ENCODE peak calls at places on chromosome 7, in seven cellular contexts. One of them, this sample, is unnamed.

GRCh38 chr7:10412426-10413019 is 561.1 kb upstream of the PHF14 start:
- DNase-seq in pancreas: peak
- DNase-seq in heart right ventricle: no peak
- DNase-seq in EH: peak
- DNase-seq in nephron progenitor cell: peak
- DNase-seq in occipital lobe: no peak
- DNase-seq in H54: peak
- DNase-seq in this sample: peak

GRCh38 chr7:19117081-19117869 is at the start of gene TWIST1:
- DNase-seq in pancreas: no peak
- DNase-seq in heart right ventricle: peak
- DNase-seq in EH: peak
- DNase-seq in nephron progenitor cell: peak
- DNase-seq in occipital lobe: no peak
- DNase-seq in H54: peak
- DNase-seq in this sample: peak

GRCh38 chr7:159008055-159008405 is 136.6 kb downstream of the VIPR2 start:
- DNase-seq in pancreas: no peak
- DNase-seq in heart right ventricle: no peak
- DNase-seq in EH: no peak
- DNase-seq in nephron progenitor cell: no peak
- DNase-seq in occipital lobe: no peak
- DNase-seq in H54: no peak
- DNase-seq in this sample: peak

GRCh38 chr7:94100723-94101345 is 96.7 kb upstream of the BET1 start:
- DNase-seq in pancreas: no peak
- DNase-seq in heart right ventricle: no peak
- DNase-seq in EH: no peak
- DNase-seq in nephron progenitor cell: no peak
- DNase-seq in occipital lobe: no peak
- DNase-seq in H54: no peak
- DNase-seq in this sample: no peak

GRCh38 chr7:49564379-49564714 is 209.1 kb upstream of the VWC2 start:
- DNase-seq in pancreas: no peak
- DNase-seq in heart right ventricle: no peak
- DNase-seq in EH: no peak
- DNase-seq in nephron progenitor cell: no peak
- DNase-seq in occipital lobe: no peak
- DNase-seq in H54: no peak
- DNase-seq in this sample: no peak

GRCh38 chr7:149872419-149873073 is 1.2 kb upstream of the ATP6V0E2 start:
- DNase-seq in pancreas: peak
- DNase-seq in heart right ventricle: peak
- DNase-seq in EH: peak
- DNase-seq in nephron progenitor cell: peak
- DNase-seq in occipital lobe: peak
- DNase-seq in H54: peak
- DNase-seq in this sample: peak

GRCh38 chr7:25852249-25852994 is 299.6 kb upstream of the NFE2L3 start:
- DNase-seq in pancreas: no peak
- DNase-seq in heart right ventricle: peak
- DNase-seq in EH: no peak
- DNase-seq in nephron progenitor cell: peak
- DNase-seq in occipital lobe: no peak
- DNase-seq in H54: no peak
- DNase-seq in this sample: no peak

GRCh38 chr7:5591547-5591899 is 167.9 kb upstream of the TNRC18 start:
- DNase-seq in pancreas: peak
- DNase-seq in heart right ventricle: no peak
- DNase-seq in EH: peak
- DNase-seq in nephron progenitor cell: peak
- DNase-seq in occipital lobe: no peak
- DNase-seq in H54: peak
- DNase-seq in this sample: peak

GRCh38 chr7:134892002-134892693 is 94.2 kb upstream of the AGBL3 start:
- DNase-seq in pancreas: no peak
- DNase-seq in heart right ventricle: no peak
- DNase-seq in EH: no peak
- DNase-seq in nephron progenitor cell: no peak
- DNase-seq in occipital lobe: no peak
- DNase-seq in H54: no peak
- DNase-seq in this sample: peak

GRCh38 chr7:112204072-112204775 is 2.0 kb downstream of the DOCK4 start:
- DNase-seq in pancreas: no peak
- DNase-seq in heart right ventricle: no peak
- DNase-seq in EH: peak
- DNase-seq in nephron progenitor cell: peak
- DNase-seq in occipital lobe: peak
- DNase-seq in H54: peak
- DNase-seq in this sample: peak

GRCh38 chr7:2883101-2883500 is 39.0 kb upstream of the GNA12 start:
- DNase-seq in pancreas: no peak
- DNase-seq in heart right ventricle: no peak
- DNase-seq in EH: no peak
- DNase-seq in nephron progenitor cell: no peak
- DNase-seq in occipital lobe: no peak
- DNase-seq in H54: no peak
- DNase-seq in this sample: no peak

GRCh38 chr7:29843106-29843505 is 36.8 kb downstream of the WIPF3 start:
- DNase-seq in pancreas: no peak
- DNase-seq in heart right ventricle: no peak
- DNase-seq in EH: no peak
- DNase-seq in nephron progenitor cell: no peak
- DNase-seq in occipital lobe: no peak
- DNase-seq in H54: no peak
- DNase-seq in this sample: no peak

GRCh38 chr7:157466473-157467261 is 129.9 kb downstream of the DNAJB6 start:
- DNase-seq in pancreas: no peak
- DNase-seq in heart right ventricle: no peak
- DNase-seq in EH: no peak
- DNase-seq in nephron progenitor cell: no peak
- DNase-seq in occipital lobe: no peak
- DNase-seq in H54: no peak
- DNase-seq in this sample: no peak

GRCh38 chr7:75879771-75880184 is 944 bp downstream of the RHBDD2 start:
- DNase-seq in pancreas: no peak
- DNase-seq in heart right ventricle: no peak
- DNase-seq in EH: peak
- DNase-seq in nephron progenitor cell: no peak
- DNase-seq in occipital lobe: no peak
- DNase-seq in H54: no peak
- DNase-seq in this sample: no peak

GRCh38 chr7:100166317-100166940 is 2.0 kb downstream of the GAL3ST4 start:
- DNase-seq in pancreas: no peak
- DNase-seq in heart right ventricle: no peak
- DNase-seq in EH: no peak
- DNase-seq in nephron progenitor cell: no peak
- DNase-seq in occipital lobe: no peak
- DNase-seq in H54: no peak
- DNase-seq in this sample: no peak

GRCh38 chr7:104241135-104241534 is 33.3 kb upstream of the ORC5 start:
- DNase-seq in pancreas: no peak
- DNase-seq in heart right ventricle: no peak
- DNase-seq in EH: no peak
- DNase-seq in nephron progenitor cell: no peak
- DNase-seq in occipital lobe: no peak
- DNase-seq in H54: no peak
- DNase-seq in this sample: no peak

GRCh38 chr7:156523447-156524048 is 117.0 kb upstream of the RNF32 start:
- DNase-seq in pancreas: no peak
- DNase-seq in heart right ventricle: no peak
- DNase-seq in EH: no peak
- DNase-seq in nephron progenitor cell: no peak
- DNase-seq in occipital lobe: no peak
- DNase-seq in H54: no peak
- DNase-seq in this sample: no peak

GRCh38 chr7:73626814-73627213 is 2.5 kb upstream of the MLXIPL start:
- DNase-seq in pancreas: no peak
- DNase-seq in heart right ventricle: no peak
- DNase-seq in EH: no peak
- DNase-seq in nephron progenitor cell: no peak
- DNase-seq in occipital lobe: no peak
- DNase-seq in H54: no peak
- DNase-seq in this sample: peak

GRCh38 chr7:112282476-112283188 is 76.1 kb downstream of the ZNF277 start:
- DNase-seq in pancreas: no peak
- DNase-seq in heart right ventricle: no peak
- DNase-seq in EH: no peak
- DNase-seq in nephron progenitor cell: no peak
- DNase-seq in occipital lobe: no peak
- DNase-seq in H54: no peak
- DNase-seq in this sample: no peak

GRCh38 chr7:35250941-35251340 is 3.0 kb downstream of the TBX20 start:
- DNase-seq in pancreas: no peak
- DNase-seq in heart right ventricle: no peak
- DNase-seq in EH: no peak
- DNase-seq in nephron progenitor cell: no peak
- DNase-seq in occipital lobe: no peak
- DNase-seq in H54: no peak
- DNase-seq in this sample: no peak

GRCh38 chr7:156095908-156096539 is 283.8 kb upstream of the SHH start:
- DNase-seq in pancreas: no peak
- DNase-seq in heart right ventricle: no peak
- DNase-seq in EH: no peak
- DNase-seq in nephron progenitor cell: no peak
- DNase-seq in occipital lobe: no peak
- DNase-seq in H54: no peak
- DNase-seq in this sample: no peak

GRCh38 chr7:99359465-99360154 is 14.9 kb upstream of the ARPC1B start:
- DNase-seq in pancreas: no peak
- DNase-seq in heart right ventricle: no peak
- DNase-seq in EH: no peak
- DNase-seq in nephron progenitor cell: no peak
- DNase-seq in occipital lobe: no peak
- DNase-seq in H54: no peak
- DNase-seq in this sample: no peak

GRCh38 chr7:45292481-45292880 is 134.9 kb downstream of the RAMP3 start:
- DNase-seq in pancreas: no peak
- DNase-seq in heart right ventricle: peak
- DNase-seq in EH: no peak
- DNase-seq in nephron progenitor cell: no peak
- DNase-seq in occipital lobe: no peak
- DNase-seq in H54: no peak
- DNase-seq in this sample: peak

GRCh38 chr7:36627836-36628235 is 96.5 kb downstream of the AOAH start:
- DNase-seq in pancreas: no peak
- DNase-seq in heart right ventricle: no peak
- DNase-seq in EH: no peak
- DNase-seq in nephron progenitor cell: no peak
- DNase-seq in occipital lobe: no peak
- DNase-seq in H54: no peak
- DNase-seq in this sample: no peak

GRCh38 chr7:24970676-24971075 is 9.3 kb downstream of the OSBPL3 start:
- DNase-seq in pancreas: no peak
- DNase-seq in heart right ventricle: no peak
- DNase-seq in EH: peak
- DNase-seq in nephron progenitor cell: no peak
- DNase-seq in occipital lobe: no peak
- DNase-seq in H54: no peak
- DNase-seq in this sample: peak

GRCh38 chr7:38328814-38329213 is 55.4 kb upstream of the TARP start:
- DNase-seq in pancreas: no peak
- DNase-seq in heart right ventricle: no peak
- DNase-seq in EH: no peak
- DNase-seq in nephron progenitor cell: no peak
- DNase-seq in occipital lobe: no peak
- DNase-seq in H54: no peak
- DNase-seq in this sample: no peak

GRCh38 chr7:137507096-137507495 is 163.6 kb upstream of the PTN start:
- DNase-seq in pancreas: no peak
- DNase-seq in heart right ventricle: no peak
- DNase-seq in EH: no peak
- DNase-seq in nephron progenitor cell: no peak
- DNase-seq in occipital lobe: no peak
- DNase-seq in H54: no peak
- DNase-seq in this sample: no peak

GRCh38 chr7:84136336-84136735 is 58.3 kb downstream of the SEMA3A start:
- DNase-seq in pancreas: no peak
- DNase-seq in heart right ventricle: no peak
- DNase-seq in EH: no peak
- DNase-seq in nephron progenitor cell: no peak
- DNase-seq in occipital lobe: no peak
- DNase-seq in H54: no peak
- DNase-seq in this sample: no peak

GRCh38 chr7:98038731-98039130 is 48.7 kb upstream of the OCM2 start:
- DNase-seq in pancreas: no peak
- DNase-seq in heart right ventricle: no peak
- DNase-seq in EH: no peak
- DNase-seq in nephron progenitor cell: no peak
- DNase-seq in occipital lobe: peak
- DNase-seq in H54: no peak
- DNase-seq in this sample: no peak

GRCh38 chr7:28481131-28481926 is 69.0 kb downstream of the CREB5 start:
- DNase-seq in pancreas: no peak
- DNase-seq in heart right ventricle: no peak
- DNase-seq in EH: peak
- DNase-seq in nephron progenitor cell: no peak
- DNase-seq in occipital lobe: no peak
- DNase-seq in H54: no peak
- DNase-seq in this sample: peak

GRCh38 chr7:116542618-116543017 is 17.8 kb downstream of the CAV1 start:
- DNase-seq in pancreas: no peak
- DNase-seq in heart right ventricle: no peak
- DNase-seq in EH: peak
- DNase-seq in nephron progenitor cell: no peak
- DNase-seq in occipital lobe: no peak
- DNase-seq in H54: no peak
- DNase-seq in this sample: no peak

GRCh38 chr7:151411551-151411950 is 1.7 kb upstream of the WDR86 start:
- DNase-seq in pancreas: no peak
- DNase-seq in heart right ventricle: no peak
- DNase-seq in EH: no peak
- DNase-seq in nephron progenitor cell: no peak
- DNase-seq in occipital lobe: no peak
- DNase-seq in H54: no peak
- DNase-seq in this sample: no peak

GRCh38 chr7:32390210-32390609 is 100.0 kb downstream of the LSM5 start:
- DNase-seq in pancreas: no peak
- DNase-seq in heart right ventricle: no peak
- DNase-seq in EH: no peak
- DNase-seq in nephron progenitor cell: no peak
- DNase-seq in occipital lobe: no peak
- DNase-seq in H54: no peak
- DNase-seq in this sample: no peak

GRCh38 chr7:134891262-134892001 is 94.9 kb upstream of the AGBL3 start:
- DNase-seq in pancreas: peak
- DNase-seq in heart right ventricle: peak
- DNase-seq in EH: peak
- DNase-seq in nephron progenitor cell: peak
- DNase-seq in occipital lobe: peak
- DNase-seq in H54: peak
- DNase-seq in this sample: peak

GRCh38 chr7:1238363-1239331 is 6.0 kb downstream of the UNCX start:
- DNase-seq in pancreas: no peak
- DNase-seq in heart right ventricle: no peak
- DNase-seq in EH: no peak
- DNase-seq in nephron progenitor cell: peak
- DNase-seq in occipital lobe: no peak
- DNase-seq in H54: no peak
- DNase-seq in this sample: no peak

GRCh38 chr7:26293569-26294308 is 2.1 kb downstream of the SNX10 start:
- DNase-seq in pancreas: no peak
- DNase-seq in heart right ventricle: no peak
- DNase-seq in EH: no peak
- DNase-seq in nephron progenitor cell: no peak
- DNase-seq in occipital lobe: no peak
- DNase-seq in H54: no peak
- DNase-seq in this sample: no peak

GRCh38 chr7:42238709-42239395 is 1.8 kb upstream of the GLI3 start:
- DNase-seq in pancreas: no peak
- DNase-seq in heart right ventricle: no peak
- DNase-seq in EH: peak
- DNase-seq in nephron progenitor cell: peak
- DNase-seq in occipital lobe: no peak
- DNase-seq in H54: peak
- DNase-seq in this sample: peak

GRCh38 chr7:37669818-37670217 is 13.7 kb upstream of the GPR141 start:
- DNase-seq in pancreas: no peak
- DNase-seq in heart right ventricle: no peak
- DNase-seq in EH: no peak
- DNase-seq in nephron progenitor cell: no peak
- DNase-seq in occipital lobe: no peak
- DNase-seq in H54: no peak
- DNase-seq in this sample: no peak